ENCODE peak calls at places on chromosomes 12 and 14, in nine cellular contexts. J is mesothelial cell of epicardium, F is dorsolateral prefrontal cortex, D is GM20000, I is B cell, M is foreskin keratinocyte, R is fibroblast of pulmonary artery, G is mucosa of descending colon, O is left lung. Y is an unnamed sample.

GRCh38 chr14:87992720-87993484 is at the start of gene GALC:
- DNase-seq in J (peak; percentile 88), F (peak; percentile 96), D (peak; percentile 93), I (peak; percentile 97), M (peak; percentile 68), R (peak; percentile 92), G (peak; percentile 96), O (peak; percentile 99), Y (no peak)

GRCh38 chr14:57889245-57889644 is 23.4 kb upstream of the SLC35F4 start:
- DNase-seq in J (no peak), F (peak; percentile 50), D (no peak), I (no peak), M (peak; percentile 33), R (peak; percentile 36), G (no peak), O (peak; percentile 75), Y (peak; percentile 92)

GRCh38 chr12:80241576-80242273 is 142.4 kb downstream of the OTOGL start:
- DNase-seq in J (no peak), F (no peak), D (no peak), I (no peak), M (peak; percentile 13), R (peak; percentile 33), G (no peak), O (no peak), Y (peak; percentile 75)

GRCh38 chr14:68359862-68360552 is 432.9 kb downstream of the ZFP36L1 start:
- DNase-seq in J (no peak), F (no peak), D (no peak), I (peak; percentile 33), M (peak; percentile 74), R (peak; percentile 53), G (peak; percentile 85), O (peak; percentile 82), Y (peak; percentile 19)

GRCh38 chr12:1811281-1811947 is 9.0 kb upstream of the LRTM2 start:
- DNase-seq in J (no peak), F (no peak), D (no peak), I (no peak), M (no peak), R (peak; percentile 55), G (no peak), O (peak; percentile 73), Y (no peak)

GRCh38 chr12:43836455-43836989 is 641 bp downstream of the TMEM117 start:
- DNase-seq in J (no peak), F (no peak), D (peak; percentile 30), I (peak; percentile 38), M (peak; percentile 37), R (peak; percentile 54), G (no peak), O (no peak), Y (peak; percentile 23)

GRCh38 chr14:106107703-106108102 is 581.3 kb downstream of the TMEM121 start:
- DNase-seq in J (no peak), F (no peak), D (no peak), I (no peak), M (no peak), R (no peak), G (no peak), O (no peak), Y (no peak)

GRCh38 chr12:106317406-106318082 is 15.0 kb downstream of the TCP11L2 start:
- DNase-seq in J (no peak), F (no peak), D (no peak), I (no peak), M (peak; percentile 62), R (no peak), G (no peak), O (no peak), Y (peak; percentile 90)

GRCh38 chr14:68689426-68689825 is 103.4 kb downstream of the ZFP36L1 start:
- DNase-seq in J (no peak), F (no peak), D (no peak), I (no peak), M (no peak), R (no peak), G (no peak), O (no peak), Y (no peak)

GRCh38 chr14:104586832-104587620 is 7.5 kb downstream of the C14orf180 start:
- DNase-seq in J (no peak), F (peak; percentile 49), D (no peak), I (no peak), M (no peak), R (no peak), G (no peak), O (no peak), Y (no peak)

GRCh38 chr12:95790025-95790911 is at the start of gene NTN4:
- DNase-seq in J (peak; percentile 55), F (peak; percentile 33), D (peak; percentile 78), I (peak; percentile 44), M (no peak), R (no peak), G (peak; percentile 79), O (peak; percentile 82), Y (peak; percentile 49)

GRCh38 chr12:53031616-53032015 is 18.2 kb upstream of the TNS2 start:
- DNase-seq in J (no peak), F (no peak), D (no peak), I (no peak), M (no peak), R (no peak), G (no peak), O (no peak), Y (no peak)
- TF ChIP-seq CTCF in J (no peak), F (no peak), D (no peak), I (no peak), M (peak; percentile 35), R (no peak), G (no peak), O (no peak), Y (no peak)

GRCh38 chr12:27260746-27261145 is 16.7 kb downstream of the STK38L start:
- DNase-seq in J (no peak), F (no peak), D (no peak), I (no peak), M (no peak), R (peak; percentile 79), G (no peak), O (no peak), Y (peak; percentile 51)
- TF ChIP-seq CTCF in J (no peak), F (no peak), D (no peak), I (no peak), M (no peak), R (no peak), G (no peak), O (no peak), Y (no peak)

GRCh38 chr12:20486233-20486632 is 117.9 kb downstream of the PDE3A start:
- DNase-seq in J (no peak), F (no peak), D (no peak), I (no peak), M (no peak), R (no peak), G (no peak), O (no peak), Y (peak; percentile 37)
- TF ChIP-seq CTCF in J (no peak), F (peak; percentile 79), D (no peak), I (no peak), M (no peak), R (no peak), G (no peak), O (no peak), Y (no peak)

DNA sequence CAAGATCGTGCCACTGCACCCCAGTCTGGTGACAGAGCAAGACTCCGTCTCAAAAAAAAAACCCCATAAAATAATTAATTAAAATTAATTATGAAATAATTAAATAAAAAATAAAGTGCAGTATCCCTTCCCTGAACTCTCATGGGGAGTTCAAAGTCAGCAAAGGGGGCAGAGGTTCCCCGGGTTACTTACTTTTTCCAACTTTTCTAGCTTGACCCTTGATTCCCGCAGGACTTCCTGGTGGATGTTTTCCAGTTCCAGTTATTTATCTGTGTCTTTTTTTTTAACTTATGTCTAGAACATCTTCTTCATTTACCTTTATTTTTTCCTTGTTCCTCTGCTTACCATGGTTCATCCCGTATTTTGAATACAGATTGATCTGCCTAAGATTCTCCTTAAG is 197.4 kb downstream of the EPS8 start:
- DNase-seq in J (no peak), F (no peak), D (no peak), I (no peak), M (no peak), R (no peak), G (no peak), O (no peak), Y (no peak)
- TF ChIP-seq CTCF in J (no peak), F (no peak), D (no peak), I (no peak), M (no peak), R (no peak), G (no peak), O (no peak), Y (no peak)

DNA sequence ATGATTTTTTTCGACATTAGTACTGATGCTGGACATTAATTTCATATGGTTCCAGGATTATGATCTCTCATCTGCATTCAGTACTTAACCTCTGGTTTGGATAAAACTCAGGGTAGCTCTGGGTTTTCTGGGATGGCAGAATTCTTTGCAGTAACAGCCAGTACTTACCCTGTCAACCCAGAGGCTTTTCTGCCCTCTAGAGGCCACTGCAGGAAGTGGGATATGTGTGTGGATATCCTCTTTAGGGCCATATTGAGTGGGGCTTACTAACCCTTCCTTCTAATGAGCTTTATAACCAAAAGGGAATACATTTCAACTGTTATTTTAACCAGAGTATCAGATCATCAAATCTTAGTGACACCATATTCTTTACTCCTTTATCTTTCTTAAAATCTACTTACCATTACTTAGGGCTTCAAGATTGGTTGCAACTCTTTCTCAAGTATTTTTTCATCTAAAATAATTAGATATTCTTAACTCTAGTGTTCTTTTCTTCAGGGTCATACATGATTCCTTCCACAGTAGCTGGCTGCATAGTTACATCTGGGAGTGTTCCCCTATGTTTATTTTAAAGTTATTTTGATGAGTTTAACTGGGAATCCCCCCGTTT is 488.0 kb upstream of the STXBP6 start:
- DNase-seq in J (peak; percentile 47), F (no peak), D (peak; percentile 4), I (no peak), M (no peak), R (no peak), G (no peak), O (no peak), Y (no peak)
- TF ChIP-seq CTCF in J (peak; percentile 53), F (peak; percentile 42), D (no peak), I (peak; percentile 12), M (peak; percentile 37), R (peak; percentile 17), G (peak; percentile 29), O (peak; percentile 11), Y (no peak)

DNA sequence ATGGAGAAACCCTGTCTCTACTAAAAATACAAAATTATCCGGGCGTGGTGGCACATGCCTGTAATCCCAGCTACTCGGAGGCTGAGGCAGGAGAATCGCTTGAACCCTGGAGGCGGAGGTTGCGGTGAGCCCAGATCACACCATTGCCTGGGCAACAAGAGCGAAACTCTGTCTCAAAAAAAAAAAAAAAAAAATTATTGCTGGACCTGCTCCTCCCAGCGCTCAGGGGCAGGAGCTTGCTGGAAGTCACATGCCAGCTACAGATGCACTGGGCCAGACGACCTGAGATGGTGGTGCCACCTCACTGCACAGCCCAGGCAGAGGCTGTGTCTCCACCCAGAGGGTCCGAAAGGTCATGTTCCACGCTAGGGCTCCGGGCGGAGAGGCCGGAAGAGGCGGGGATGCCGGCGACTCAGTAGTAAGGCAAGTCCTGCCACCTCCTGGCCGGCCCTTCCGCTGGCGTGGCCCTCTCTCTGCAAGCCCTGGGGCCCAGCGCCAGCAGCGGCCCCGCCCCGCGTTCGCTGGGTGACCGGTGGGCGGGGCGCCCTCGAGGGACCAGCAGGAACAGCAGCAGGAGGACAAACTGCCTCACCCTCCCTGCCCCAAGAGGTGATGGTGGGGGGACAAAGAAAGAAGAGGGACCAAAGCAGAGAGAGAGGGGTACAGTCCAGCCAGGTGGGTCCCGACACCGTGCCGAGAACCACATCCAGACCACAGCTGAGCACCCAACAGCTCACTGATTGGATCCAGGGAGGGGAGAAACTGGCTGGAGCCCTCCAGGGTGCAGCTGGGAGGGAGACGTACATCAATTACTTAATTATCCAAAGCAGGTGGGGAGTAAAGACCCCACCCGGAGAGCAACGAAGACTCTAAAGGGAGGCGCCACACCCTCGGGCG is 3.6 kb upstream of the RHOF start:
- DNase-seq in J (no peak), F (peak; percentile 82), D (no peak), I (no peak), M (no peak), R (peak; percentile 80), G (peak; percentile 97), O (peak; percentile 97), Y (peak; percentile 86)
- TF ChIP-seq CTCF in J (no peak), F (peak; percentile 68), D (no peak), I (no peak), M (peak; percentile 23), R (peak; percentile 20), G (peak; percentile 33), O (peak; percentile 35), Y (no peak)

Y was measured in MCF 10A.